ENCODE peak calls at places on chromosomes 2 and 18, in six cellular contexts. One of them, this sample, is unnamed.

GRCh38 chr2:180366481-180366880 is 359.4 kb upstream of the CWC22 start:
- DNase-seq in CD4-positive, alpha-beta T cell: no peak
- DNase-seq in cardiac muscle cell: no peak
- DNase-seq in progenitor cell of endocrine pancreas: no peak
- DNase-seq in CD8-positive, alpha-beta T cell: no peak
- DNase-seq in glutamatergic neuron: no peak
- DNase-seq in this sample: no peak

GRCh38 chr2:151329998-151330397 is 27.4 kb upstream of the TNFAIP6 start:
- DNase-seq in cardiac muscle cell: no peak
- DNase-seq in CD8-positive, alpha-beta T cell: no peak
- DNase-seq in glutamatergic neuron: no peak
- DNase-seq in progenitor cell of endocrine pancreas: no peak
- DNase-seq in CD4-positive, alpha-beta T cell: no peak
- DNase-seq in this sample: no peak

GRCh38 chr18:36451454-36452251 is 154.1 kb downstream of the FHOD3 start:
- DNase-seq in cardiac muscle cell: no peak
- DNase-seq in glutamatergic neuron: no peak
- DNase-seq in CD4-positive, alpha-beta T cell: no peak
- DNase-seq in CD8-positive, alpha-beta T cell: no peak
- DNase-seq in progenitor cell of endocrine pancreas: no peak
- DNase-seq in this sample: no peak

GRCh38 chr2:46198164-46198883 is 98.9 kb upstream of the EPAS1 start:
- DNase-seq in CD4-positive, alpha-beta T cell: no peak
- DNase-seq in CD8-positive, alpha-beta T cell: no peak
- DNase-seq in cardiac muscle cell: no peak
- DNase-seq in progenitor cell of endocrine pancreas: no peak
- DNase-seq in glutamatergic neuron: no peak
- DNase-seq in this sample: no peak

GRCh38 chr2:60710707-60711106 is 45.4 kb upstream of the PAPOLG start:
- DNase-seq in CD8-positive, alpha-beta T cell: no peak
- DNase-seq in glutamatergic neuron: no peak
- DNase-seq in cardiac muscle cell: peak
- DNase-seq in progenitor cell of endocrine pancreas: no peak
- DNase-seq in CD4-positive, alpha-beta T cell: no peak
- DNase-seq in this sample: no peak

GRCh38 chr2:216072473-216072872 is 9.1 kb downstream of the PECR start:
- DNase-seq in progenitor cell of endocrine pancreas: no peak
- DNase-seq in cardiac muscle cell: no peak
- DNase-seq in glutamatergic neuron: no peak
- DNase-seq in CD8-positive, alpha-beta T cell: no peak
- DNase-seq in CD4-positive, alpha-beta T cell: no peak
- DNase-seq in this sample: no peak

GRCh38 chr18:62784338-62784965 is 69.1 kb downstream of the PHLPP1 start:
- DNase-seq in cardiac muscle cell: peak
- DNase-seq in CD4-positive, alpha-beta T cell: no peak
- DNase-seq in CD8-positive, alpha-beta T cell: no peak
- DNase-seq in glutamatergic neuron: no peak
- DNase-seq in progenitor cell of endocrine pancreas: no peak
- DNase-seq in this sample: no peak

GRCh38 chr2:98372121-98372520 is 25.9 kb downstream of the CNGA3 start:
- DNase-seq in glutamatergic neuron: no peak
- DNase-seq in CD4-positive, alpha-beta T cell: no peak
- DNase-seq in cardiac muscle cell: no peak
- DNase-seq in CD8-positive, alpha-beta T cell: no peak
- DNase-seq in progenitor cell of endocrine pancreas: no peak
- DNase-seq in this sample: no peak

GRCh38 chr2:99688699-99689098 is 198.9 kb upstream of the REV1 start:
- DNase-seq in glutamatergic neuron: no peak
- DNase-seq in cardiac muscle cell: no peak
- DNase-seq in CD4-positive, alpha-beta T cell: no peak
- DNase-seq in CD8-positive, alpha-beta T cell: no peak
- DNase-seq in progenitor cell of endocrine pancreas: no peak
- DNase-seq in this sample: no peak

GRCh38 chr2:109030870-109031480 is 42.0 kb upstream of the EDAR start:
- DNase-seq in progenitor cell of endocrine pancreas: no peak
- DNase-seq in CD8-positive, alpha-beta T cell: no peak
- DNase-seq in CD4-positive, alpha-beta T cell: peak
- DNase-seq in cardiac muscle cell: no peak
- DNase-seq in glutamatergic neuron: no peak
- DNase-seq in this sample: no peak

GRCh38 chr2:219060821-219061791 is at the start of gene IHH:
- DNase-seq in CD4-positive, alpha-beta T cell: no peak
- DNase-seq in CD8-positive, alpha-beta T cell: no peak
- DNase-seq in progenitor cell of endocrine pancreas: peak
- DNase-seq in glutamatergic neuron: peak
- DNase-seq in cardiac muscle cell: peak
- DNase-seq in this sample: peak

GRCh38 chr2:39837856-39838453 is 58.9 kb upstream of the THUMPD2 start:
- DNase-seq in glutamatergic neuron: no peak
- DNase-seq in cardiac muscle cell: peak
- DNase-seq in CD4-positive, alpha-beta T cell: no peak
- DNase-seq in CD8-positive, alpha-beta T cell: no peak
- DNase-seq in progenitor cell of endocrine pancreas: no peak
- DNase-seq in this sample: peak

GRCh38 chr18:59416818-59417217 is 57.8 kb upstream of the LMAN1 start:
- DNase-seq in CD4-positive, alpha-beta T cell: no peak
- DNase-seq in glutamatergic neuron: no peak
- DNase-seq in progenitor cell of endocrine pancreas: no peak
- DNase-seq in CD8-positive, alpha-beta T cell: no peak
- DNase-seq in cardiac muscle cell: peak
- DNase-seq in this sample: no peak

GRCh38 chr2:130823886-130824491 is 12.7 kb upstream of the ARHGEF4 start:
- DNase-seq in cardiac muscle cell: no peak
- DNase-seq in glutamatergic neuron: no peak
- DNase-seq in CD8-positive, alpha-beta T cell: peak
- DNase-seq in CD4-positive, alpha-beta T cell: no peak
- DNase-seq in progenitor cell of endocrine pancreas: no peak
- DNase-seq in this sample: no peak

GRCh38 chr18:58669731-58670379 is 1.4 kb upstream of the MALT1 start:
- DNase-seq in CD4-positive, alpha-beta T cell: no peak
- DNase-seq in glutamatergic neuron: no peak
- DNase-seq in cardiac muscle cell: no peak
- DNase-seq in progenitor cell of endocrine pancreas: no peak
- DNase-seq in CD8-positive, alpha-beta T cell: no peak
- DNase-seq in this sample: no peak

GRCh38 chr2:100222844-100223243 is 80.5 kb upstream of the AFF3 start:
- DNase-seq in glutamatergic neuron: no peak
- DNase-seq in progenitor cell of endocrine pancreas: no peak
- DNase-seq in CD8-positive, alpha-beta T cell: no peak
- DNase-seq in CD4-positive, alpha-beta T cell: no peak
- DNase-seq in cardiac muscle cell: no peak
- DNase-seq in this sample: no peak

GRCh38 chr2:215619989-215620388 is 184.1 kb upstream of the FN1 start:
- DNase-seq in glutamatergic neuron: no peak
- DNase-seq in CD8-positive, alpha-beta T cell: no peak
- DNase-seq in cardiac muscle cell: peak
- DNase-seq in CD4-positive, alpha-beta T cell: no peak
- DNase-seq in progenitor cell of endocrine pancreas: no peak
- DNase-seq in this sample: no peak

GRCh38 chr18:66560092-66560491 is 43.8 kb downstream of the CDH19 start:
- DNase-seq in CD4-positive, alpha-beta T cell: no peak
- DNase-seq in progenitor cell of endocrine pancreas: no peak
- DNase-seq in CD8-positive, alpha-beta T cell: no peak
- DNase-seq in cardiac muscle cell: peak
- DNase-seq in glutamatergic neuron: no peak
- DNase-seq in this sample: no peak
- TF ChIP-seq CTCF in CD4-positive, alpha-beta T cell: no peak
- TF ChIP-seq CTCF in progenitor cell of endocrine pancreas: peak
- TF ChIP-seq CTCF in CD8-positive, alpha-beta T cell: no peak
- TF ChIP-seq CTCF in cardiac muscle cell: peak
- TF ChIP-seq CTCF in glutamatergic neuron: peak
- TF ChIP-seq CTCF in this sample: peak

DNA sequence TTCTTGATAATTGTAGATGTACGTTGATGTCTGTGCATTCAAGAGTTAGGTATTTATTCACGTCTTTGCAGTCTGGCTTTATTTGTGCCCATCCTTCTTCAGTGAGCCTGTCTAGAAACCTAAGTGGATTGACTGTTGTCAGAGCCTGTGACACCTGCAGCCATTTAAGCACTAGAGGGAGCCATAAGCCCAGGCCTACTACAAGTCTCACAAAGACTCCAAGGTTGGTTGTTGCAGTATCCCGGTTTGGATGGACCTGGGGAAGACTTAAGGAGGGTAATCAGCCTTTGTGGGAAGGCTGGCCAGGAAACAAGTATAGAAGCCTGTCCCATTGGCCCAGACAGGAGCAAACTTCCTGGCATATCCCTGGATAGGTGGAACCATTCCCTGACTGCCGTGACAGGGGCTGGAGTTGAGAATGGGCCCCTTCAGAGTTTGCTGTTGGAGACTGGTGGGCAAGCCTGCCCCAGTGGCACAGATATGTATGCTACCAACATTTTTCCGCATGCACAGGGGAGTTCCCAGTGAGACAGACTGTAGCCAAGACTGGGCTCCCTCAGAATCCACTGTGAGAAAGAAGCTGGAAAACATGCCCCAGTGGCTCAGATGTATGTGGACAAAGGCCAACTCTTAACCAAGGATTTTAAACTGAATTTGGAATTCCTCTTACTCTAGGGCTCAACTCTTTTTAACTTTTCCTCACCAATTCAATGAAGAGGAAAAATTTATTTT is 9.3 kb upstream of the LRRC30 start:
- DNase-seq in glutamatergic neuron: peak
- DNase-seq in progenitor cell of endocrine pancreas: peak
- DNase-seq in CD4-positive, alpha-beta T cell: no peak
- DNase-seq in cardiac muscle cell: peak
- DNase-seq in CD8-positive, alpha-beta T cell: no peak
- DNase-seq in this sample: peak
- TF ChIP-seq CTCF in glutamatergic neuron: peak
- TF ChIP-seq CTCF in progenitor cell of endocrine pancreas: peak
- TF ChIP-seq CTCF in CD4-positive, alpha-beta T cell: no peak
- TF ChIP-seq CTCF in cardiac muscle cell: peak
- TF ChIP-seq CTCF in CD8-positive, alpha-beta T cell: no peak
- TF ChIP-seq CTCF in this sample: peak

GRCh38 chr2:63886445-63886844 is 44.7 kb downstream of the UGP2 start:
- DNase-seq in glutamatergic neuron: no peak
- DNase-seq in cardiac muscle cell: no peak
- DNase-seq in CD4-positive, alpha-beta T cell: no peak
- DNase-seq in progenitor cell of endocrine pancreas: no peak
- DNase-seq in CD8-positive, alpha-beta T cell: no peak
- DNase-seq in this sample: no peak
- TF ChIP-seq CTCF in glutamatergic neuron: no peak
- TF ChIP-seq CTCF in cardiac muscle cell: no peak
- TF ChIP-seq CTCF in CD4-positive, alpha-beta T cell: no peak
- TF ChIP-seq CTCF in progenitor cell of endocrine pancreas: no peak
- TF ChIP-seq CTCF in CD8-positive, alpha-beta T cell: no peak
- TF ChIP-seq CTCF in this sample: no peak

GRCh38 chr2:112723995-112724394 is 3.2 kb downstream of the NT5DC4 start:
- DNase-seq in CD8-positive, alpha-beta T cell: no peak
- DNase-seq in cardiac muscle cell: no peak
- DNase-seq in glutamatergic neuron: no peak
- DNase-seq in CD4-positive, alpha-beta T cell: no peak
- DNase-seq in progenitor cell of endocrine pancreas: no peak
- DNase-seq in this sample: no peak
- TF ChIP-seq CTCF in CD8-positive, alpha-beta T cell: no peak
- TF ChIP-seq CTCF in cardiac muscle cell: no peak
- TF ChIP-seq CTCF in glutamatergic neuron: no peak
- TF ChIP-seq CTCF in CD4-positive, alpha-beta T cell: no peak
- TF ChIP-seq CTCF in progenitor cell of endocrine pancreas: no peak
- TF ChIP-seq CTCF in this sample: no peak

DNA sequence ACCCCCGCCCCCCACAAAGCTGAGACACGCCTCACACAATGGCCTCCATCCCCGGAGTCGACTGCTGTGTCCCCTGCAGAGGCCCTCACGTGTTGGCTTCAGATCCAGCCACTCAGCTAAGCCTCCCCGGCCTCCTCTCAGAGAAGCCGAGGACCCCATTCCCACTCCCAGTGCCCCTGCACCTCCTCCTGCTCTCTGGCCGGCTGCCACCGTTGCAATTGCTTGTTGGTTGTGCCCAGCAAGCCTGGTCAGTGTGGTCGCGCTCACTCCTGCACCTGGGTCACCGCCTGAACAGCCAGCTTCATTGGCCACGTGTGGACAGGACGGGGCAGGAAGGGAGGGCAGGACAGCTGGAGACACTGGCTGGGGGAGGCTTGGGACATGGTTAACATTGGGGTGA is 191.5 kb upstream of the SALL3 start:
- DNase-seq in CD8-positive, alpha-beta T cell: no peak
- DNase-seq in progenitor cell of endocrine pancreas: no peak
- DNase-seq in cardiac muscle cell: no peak
- DNase-seq in glutamatergic neuron: no peak
- DNase-seq in CD4-positive, alpha-beta T cell: no peak
- DNase-seq in this sample: no peak
- TF ChIP-seq CTCF in CD8-positive, alpha-beta T cell: no peak
- TF ChIP-seq CTCF in progenitor cell of endocrine pancreas: no peak
- TF ChIP-seq CTCF in cardiac muscle cell: no peak
- TF ChIP-seq CTCF in glutamatergic neuron: no peak
- TF ChIP-seq CTCF in CD4-positive, alpha-beta T cell: no peak
- TF ChIP-seq CTCF in this sample: no peak

GRCh38 chr2:117858892-117859531 is 44.5 kb downstream of the DDX18 start:
- DNase-seq in CD8-positive, alpha-beta T cell: no peak
- DNase-seq in glutamatergic neuron: peak
- DNase-seq in progenitor cell of endocrine pancreas: no peak
- DNase-seq in CD4-positive, alpha-beta T cell: no peak
- DNase-seq in cardiac muscle cell: no peak
- DNase-seq in this sample: peak
- TF ChIP-seq CTCF in CD8-positive, alpha-beta T cell: no peak
- TF ChIP-seq CTCF in glutamatergic neuron: no peak
- TF ChIP-seq CTCF in progenitor cell of endocrine pancreas: no peak
- TF ChIP-seq CTCF in CD4-positive, alpha-beta T cell: no peak
- TF ChIP-seq CTCF in cardiac muscle cell: no peak
- TF ChIP-seq CTCF in this sample: no peak

GRCh38 chr18:49859006-49859359 is 45.6 kb upstream of the ACAA2 start:
- DNase-seq in glutamatergic neuron: no peak
- DNase-seq in cardiac muscle cell: no peak
- DNase-seq in CD4-positive, alpha-beta T cell: no peak
- DNase-seq in progenitor cell of endocrine pancreas: no peak
- DNase-seq in CD8-positive, alpha-beta T cell: no peak
- DNase-seq in this sample: no peak

GRCh38 chr18:49859725-49860124 is 46.4 kb upstream of the ACAA2 start:
- DNase-seq in CD8-positive, alpha-beta T cell: peak
- DNase-seq in progenitor cell of endocrine pancreas: no peak
- DNase-seq in CD4-positive, alpha-beta T cell: no peak
- DNase-seq in glutamatergic neuron: no peak
- DNase-seq in cardiac muscle cell: no peak
- DNase-seq in this sample: no peak

GRCh38 chr18:49863769-49864615 is 50.7 kb upstream of the ACAA2 start:
- DNase-seq in progenitor cell of endocrine pancreas: no peak
- DNase-seq in glutamatergic neuron: no peak
- DNase-seq in CD8-positive, alpha-beta T cell: no peak
- DNase-seq in CD4-positive, alpha-beta T cell: no peak
- DNase-seq in cardiac muscle cell: no peak
- DNase-seq in this sample: no peak

GRCh38 chr18:49862656-49863385 is 49.5 kb upstream of the ACAA2 start:
- DNase-seq in cardiac muscle cell: no peak
- DNase-seq in progenitor cell of endocrine pancreas: no peak
- DNase-seq in glutamatergic neuron: no peak
- DNase-seq in CD8-positive, alpha-beta T cell: no peak
- DNase-seq in CD4-positive, alpha-beta T cell: no peak
- DNase-seq in this sample: no peak

DNA sequence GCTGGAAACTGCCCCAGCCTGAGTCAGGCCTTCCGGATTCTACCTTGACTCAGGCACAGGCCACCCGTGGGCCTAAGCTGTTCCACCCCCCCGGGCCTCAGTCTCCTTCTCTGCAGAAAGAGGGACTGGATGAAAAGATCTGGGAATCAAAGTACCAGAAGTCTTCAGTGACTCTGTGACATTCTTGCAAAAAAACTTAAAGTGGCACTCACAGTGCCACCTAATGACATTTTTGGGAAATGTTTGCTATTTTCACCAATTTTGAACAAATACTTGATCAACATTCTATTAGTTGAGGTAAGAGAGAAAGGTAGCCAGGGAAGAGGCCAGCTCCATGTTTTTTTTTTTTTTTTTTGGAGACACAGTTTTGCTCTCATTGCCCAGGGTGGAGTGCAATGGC is 48.3 kb upstream of the ACAA2 start:
- DNase-seq in glutamatergic neuron: no peak
- DNase-seq in progenitor cell of endocrine pancreas: no peak
- DNase-seq in CD4-positive, alpha-beta T cell: no peak
- DNase-seq in cardiac muscle cell: no peak
- DNase-seq in CD8-positive, alpha-beta T cell: no peak
- DNase-seq in this sample: no peak
- TF ChIP-seq CTCF in glutamatergic neuron: peak
- TF ChIP-seq CTCF in progenitor cell of endocrine pancreas: peak
- TF ChIP-seq CTCF in CD4-positive, alpha-beta T cell: peak
- TF ChIP-seq CTCF in cardiac muscle cell: peak
- TF ChIP-seq CTCF in CD8-positive, alpha-beta T cell: peak
- TF ChIP-seq CTCF in this sample: peak

This sample was measured in nephron progenitor cell.